ENCODE peak calls at places on chromosome 6, in five cellular contexts. H is fibroblast of lung, W is endodermal cell, M is DND-41, Q is GM23248. I is an unnamed sample. For H3K4me1, the result is how much of the 10 kb centered on the place peaks cover.

GRCh38 chr6:154570505-154570904 is 60.0 kb upstream of the CNKSR3 start:
- DNase-seq in H (no peak), W (no peak), M (no peak), Q (no peak), I (no peak)

GRCh38 chr6:44468835-44469234 is 81.3 kb downstream of the CDC5L start:
- DNase-seq in H (no peak), W (no peak), M (no peak), Q (no peak), I (no peak)

GRCh38 chr6:144284474-144284752 is 722 bp upstream of the UTRN start:
- DNase-seq in H (no peak), W (no peak), M (no peak), Q (no peak), I (no peak)

GRCh38 chr6:133610271-133610840 is 278.6 kb upstream of the TCF21 start:
- DNase-seq in H (peak), W (no peak), M (no peak), Q (peak), I (no peak)

GRCh38 chr6:33298773-33299236 is at the start of gene RGL2:
- DNase-seq in H (peak), W (no peak), M (peak), Q (peak), I (peak)

GRCh38 chr6:33945931-33946330 is 142.1 kb upstream of the MLN start:
- DNase-seq in H (no peak), W (no peak), M (no peak), Q (no peak), I (no peak)

GRCh38 chr6:75602164-75602896 is 650 bp downstream of the SENP6 start:
- DNase-seq in H (peak), W (peak), M (peak), Q (peak), I (peak)

GRCh38 chr6:148509789-148510581 is 167.3 kb downstream of the SASH1 start:
- DNase-seq in H (peak), W (no peak), M (no peak), Q (peak), I (no peak)

GRCh38 chr6:45420909-45421699 is 43.4 kb upstream of the SUPT3H start:
- DNase-seq in H (peak), W (no peak), M (no peak), Q (peak), I (no peak)

GRCh38 chr6:148152244-148152643 is 190.4 kb upstream of the SASH1 start:
- DNase-seq in H (no peak), W (no peak), M (no peak), Q (no peak), I (no peak)

GRCh38 chr6:43074847-43075741 is 1.0 kb upstream of the PTK7 start:
- DNase-seq in H (peak), W (peak), M (no peak), Q (peak), I (peak)

GRCh38 chr6:43075791-43076092 is 372 bp upstream of the PTK7 start:
- DNase-seq in H (no peak), W (no peak), M (no peak), Q (no peak), I (no peak)

DNA sequence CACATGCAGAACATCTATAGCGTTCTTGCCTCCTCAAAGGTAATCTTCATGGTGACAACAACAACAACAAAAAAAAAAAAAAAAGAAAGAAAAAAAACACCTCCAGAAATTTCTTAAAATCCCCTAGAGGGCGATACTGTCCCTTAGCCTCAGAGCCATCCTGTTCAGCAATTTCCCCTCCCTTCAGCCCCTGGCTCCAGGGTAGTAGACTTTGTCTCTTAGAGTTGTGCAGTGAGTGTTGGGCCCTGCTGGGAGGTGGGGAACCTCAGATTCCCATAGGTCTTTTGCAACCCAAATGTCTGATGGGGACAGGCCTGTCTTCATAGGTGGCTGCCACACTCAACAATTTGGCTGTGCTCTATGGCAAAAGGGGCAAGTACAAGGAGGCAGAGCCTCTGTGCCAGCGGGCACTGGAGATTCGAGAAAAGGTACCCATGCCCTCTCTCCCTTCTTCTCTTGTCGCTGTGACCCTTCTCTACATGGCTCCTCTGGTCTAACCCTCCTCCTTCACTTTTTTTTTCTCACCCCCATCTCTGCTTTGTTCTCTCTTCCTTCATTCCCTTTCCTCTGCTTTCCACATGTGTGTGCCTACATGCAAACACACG is 6.0 kb upstream of the PTK7 start:
- DNase-seq in H (peak), W (peak), M (peak), Q (peak), I (no peak)
- H3K9ac ChIP-seq in H (no peak), W (no peak), M (no peak), Q (no peak), I (no peak)

GRCh38 chr6:143127941-143128340 is 67.3 kb downstream of the AIG1 start:
- DNase-seq in H (no peak), W (no peak), M (no peak), Q (no peak), I (no peak)
- H3K27ac ChIP-seq in H (no peak), W (no peak), M (no peak), Q (no peak), I (no peak)

GRCh38 chr6:157561037-157561790 is 180.2 kb downstream of the ZDHHC14 start:
- DNase-seq in H (no peak), W (no peak), M (no peak), Q (no peak), I (no peak)
- H3K4me1 ChIP-seq in H (under half), W (under half), M (under half), Q (under half), I (under half)

DNA sequence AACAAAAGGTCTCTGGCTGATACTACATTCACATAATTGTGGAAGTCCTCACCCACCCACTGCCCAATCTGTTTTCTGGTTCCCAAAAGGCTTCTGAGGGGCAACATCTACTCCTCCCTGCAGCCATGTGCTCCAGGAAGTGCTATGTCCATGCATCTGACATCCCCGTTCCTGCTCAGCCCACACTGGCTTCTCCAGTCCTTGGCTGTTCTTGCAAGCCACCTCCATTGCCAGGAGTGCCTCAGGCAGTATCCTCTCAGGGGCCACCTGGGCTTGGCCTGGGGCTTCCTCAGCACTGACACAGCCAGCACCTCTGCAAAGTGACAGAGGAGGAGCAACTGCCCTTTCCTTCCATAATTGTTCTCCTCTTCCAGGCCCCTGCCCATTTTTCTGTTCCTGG is 18.3 kb downstream of the ARHGAP18 start:
- DNase-seq in H (no peak), W (peak), M (no peak), Q (no peak), I (no peak)
- H3K9ac ChIP-seq in H (no peak), W (no peak), M (no peak), Q (no peak), I (no peak)

GRCh38 chr6:106170030-106170791 is 84.1 kb downstream of the PRDM1 start:
- DNase-seq in H (no peak), W (peak), M (no peak), Q (no peak), I (no peak)

GRCh38 chr6:106165885-106166485 is 79.8 kb downstream of the PRDM1 start:
- DNase-seq in H (peak), W (peak), M (no peak), Q (no peak), I (no peak)

GRCh38 chr6:106169517-106169916 is 83.4 kb downstream of the PRDM1 start:
- DNase-seq in H (no peak), W (no peak), M (no peak), Q (no peak), I (no peak)

GRCh38 chr6:106168097-106168888 is 82.2 kb downstream of the PRDM1 start:
- DNase-seq in H (no peak), W (no peak), M (no peak), Q (peak), I (no peak)

GRCh38 chr6:106167105-106167814 is 81.1 kb downstream of the PRDM1 start:
- DNase-seq in H (no peak), W (peak), M (no peak), Q (no peak), I (no peak)
- H3K27ac ChIP-seq in H (no peak), W (no peak), M (no peak), Q (no peak), I (no peak)

I was measured in kidney.